ENCODE peak calls at places on chromosomes 3 and 15, in six cellular contexts. One of them, this sample, is unnamed.

GRCh38 chr3:29764603-29765254 is 483.9 kb downstream of the RBMS3 start:
- DNase-seq in HepG2: no peak
- DNase-seq in GM12878: no peak
- DNase-seq in K562: no peak
- DNase-seq in H1: no peak
- DNase-seq in GM12892: no peak
- DNase-seq in this sample: no peak

GRCh38 chr3:125104639-125105038 is 48.8 kb upstream of the HEG1 start:
- DNase-seq in GM12878: no peak
- DNase-seq in H1: no peak
- DNase-seq in GM12892: no peak
- DNase-seq in K562: no peak
- DNase-seq in HepG2: no peak
- DNase-seq in this sample: no peak

GRCh38 chr3:171640520-171641412 is 169.5 kb downstream of the PLD1 start:
- DNase-seq in GM12892: no peak
- DNase-seq in GM12878: no peak
- DNase-seq in HepG2: peak
- DNase-seq in H1: no peak
- DNase-seq in K562: no peak
- DNase-seq in this sample: no peak

GRCh38 chr15:80875568-80875967 is 96.4 kb downstream of the CEMIP start:
- DNase-seq in HepG2: no peak
- DNase-seq in H1: no peak
- DNase-seq in K562: no peak
- DNase-seq in GM12878: no peak
- DNase-seq in GM12892: no peak
- DNase-seq in this sample: no peak

GRCh38 chr15:78977091-78977571 is 32.3 kb upstream of the CTSH start:
- DNase-seq in H1: no peak
- DNase-seq in HepG2: no peak
- DNase-seq in K562: no peak
- DNase-seq in GM12892: peak
- DNase-seq in GM12878: peak
- DNase-seq in this sample: peak

GRCh38 chr15:50176869-50177268 is 5.1 kb upstream of the SLC27A2 start:
- DNase-seq in K562: no peak
- DNase-seq in GM12878: no peak
- DNase-seq in GM12892: no peak
- DNase-seq in HepG2: no peak
- DNase-seq in H1: no peak
- DNase-seq in this sample: no peak

GRCh38 chr15:23073890-23074631 is 34.7 kb upstream of the TUBGCP5 start:
- DNase-seq in H1: no peak
- DNase-seq in GM12892: no peak
- DNase-seq in GM12878: no peak
- DNase-seq in HepG2: no peak
- DNase-seq in K562: no peak
- DNase-seq in this sample: no peak

GRCh38 chr15:42137461-42138261 is 18.8 kb downstream of the PLA2G4F start:
- DNase-seq in GM12892: no peak
- DNase-seq in H1: no peak
- DNase-seq in HepG2: peak
- DNase-seq in GM12878: no peak
- DNase-seq in K562: no peak
- DNase-seq in this sample: no peak

GRCh38 chr3:71345429-71346027 is 238.0 kb downstream of the FOXP1 start:
- DNase-seq in GM12892: no peak
- DNase-seq in H1: no peak
- DNase-seq in HepG2: no peak
- DNase-seq in K562: no peak
- DNase-seq in GM12878: no peak
- DNase-seq in this sample: no peak

GRCh38 chr3:86793786-86794185 is 197.2 kb downstream of the VGLL3 start:
- DNase-seq in GM12892: no peak
- DNase-seq in K562: no peak
- DNase-seq in H1: peak
- DNase-seq in GM12878: no peak
- DNase-seq in HepG2: peak
- DNase-seq in this sample: no peak

GRCh38 chr15:85141601-85142185 is 160.0 kb downstream of the PDE8A start:
- DNase-seq in GM12878: no peak
- DNase-seq in HepG2: no peak
- DNase-seq in GM12892: no peak
- DNase-seq in H1: no peak
- DNase-seq in K562: no peak
- DNase-seq in this sample: no peak

GRCh38 chr3:191695815-191696153 is 234.8 kb downstream of the PYDC2 start:
- DNase-seq in HepG2: no peak
- DNase-seq in GM12892: no peak
- DNase-seq in K562: no peak
- DNase-seq in GM12878: no peak
- DNase-seq in H1: no peak
- DNase-seq in this sample: no peak

GRCh38 chr3:56917740-56918568 is 116.2 kb upstream of the ARHGEF3 start:
- DNase-seq in GM12878: peak
- DNase-seq in HepG2: no peak
- DNase-seq in H1: no peak
- DNase-seq in K562: no peak
- DNase-seq in GM12892: peak
- DNase-seq in this sample: peak

GRCh38 chr3:119600732-119601131 is 3.0 kb downstream of the PLA1A start:
- DNase-seq in K562: peak
- DNase-seq in HepG2: no peak
- DNase-seq in H1: no peak
- DNase-seq in GM12892: peak
- DNase-seq in GM12878: peak
- DNase-seq in this sample: no peak

GRCh38 chr15:93033434-93034045 is 55.5 kb downstream of the RGMA start:
- DNase-seq in GM12878: no peak
- DNase-seq in K562: no peak
- DNase-seq in HepG2: no peak
- DNase-seq in H1: no peak
- DNase-seq in GM12892: no peak
- DNase-seq in this sample: no peak

GRCh38 chr3:38811822-38812221 is 4.2 kb downstream of the SCN10A start:
- DNase-seq in K562: no peak
- DNase-seq in H1: no peak
- DNase-seq in HepG2: no peak
- DNase-seq in GM12892: no peak
- DNase-seq in GM12878: no peak
- DNase-seq in this sample: no peak

GRCh38 chr15:64934023-64934422 is 22.3 kb downstream of the ANKDD1A start:
- DNase-seq in GM12892: no peak
- DNase-seq in H1: no peak
- DNase-seq in HepG2: no peak
- DNase-seq in K562: no peak
- DNase-seq in GM12878: no peak
- DNase-seq in this sample: no peak

GRCh38 chr15:62653122-62653521 is 389.4 kb upstream of the TPM1 start:
- DNase-seq in K562: no peak
- DNase-seq in HepG2: no peak
- DNase-seq in GM12878: no peak
- DNase-seq in H1: no peak
- DNase-seq in GM12892: no peak
- DNase-seq in this sample: no peak

GRCh38 chr15:74319596-74320357 is 47.7 kb downstream of the CYP11A1 start:
- DNase-seq in H1: no peak
- DNase-seq in HepG2: no peak
- DNase-seq in GM12892: no peak
- DNase-seq in GM12878: no peak
- DNase-seq in K562: no peak
- DNase-seq in this sample: no peak

GRCh38 chr3:155908086-155908485 is 37.6 kb downstream of the GMPS start:
- DNase-seq in GM12878: no peak
- DNase-seq in HepG2: no peak
- DNase-seq in GM12892: no peak
- DNase-seq in H1: no peak
- DNase-seq in K562: no peak
- DNase-seq in this sample: no peak

GRCh38 chr3:59327324-59327939 is 277.6 kb upstream of the CFAP20DC start:
- DNase-seq in GM12878: no peak
- DNase-seq in K562: no peak
- DNase-seq in H1: no peak
- DNase-seq in GM12892: no peak
- DNase-seq in HepG2: no peak
- DNase-seq in this sample: no peak

GRCh38 chr3:50673937-50674336 is 790 bp upstream of the DOCK3 start:
- DNase-seq in GM12878: no peak
- DNase-seq in GM12892: no peak
- DNase-seq in HepG2: no peak
- DNase-seq in K562: no peak
- DNase-seq in H1: no peak
- DNase-seq in this sample: no peak

GRCh38 chr3:50672656-50673055 is 2.1 kb upstream of the DOCK3 start:
- DNase-seq in HepG2: no peak
- DNase-seq in H1: no peak
- DNase-seq in K562: no peak
- DNase-seq in GM12892: no peak
- DNase-seq in GM12878: no peak
- DNase-seq in this sample: no peak

GRCh38 chr3:50676031-50676705 is 1.4 kb downstream of the DOCK3 start:
- DNase-seq in HepG2: no peak
- DNase-seq in H1: no peak
- DNase-seq in GM12892: no peak
- DNase-seq in K562: no peak
- DNase-seq in GM12878: no peak
- DNase-seq in this sample: no peak

GRCh38 chr3:50675179-50676030 is 678 bp downstream of the DOCK3 start:
- DNase-seq in HepG2: no peak
- DNase-seq in GM12892: no peak
- DNase-seq in GM12878: no peak
- DNase-seq in H1: no peak
- DNase-seq in K562: peak
- DNase-seq in this sample: no peak

GRCh38 chr3:50674349-50675178 is at the start of gene DOCK3:
- DNase-seq in K562: peak
- DNase-seq in GM12892: peak
- DNase-seq in HepG2: no peak
- DNase-seq in H1: no peak
- DNase-seq in GM12878: no peak
- DNase-seq in this sample: peak
- TF ChIP-seq POLR2A in K562: no peak
- TF ChIP-seq POLR2A in GM12892: no peak
- TF ChIP-seq POLR2A in HepG2: no peak
- TF ChIP-seq POLR2A in H1: peak
- TF ChIP-seq POLR2A in GM12878: no peak
- TF ChIP-seq POLR2A in this sample: no peak

DNA sequence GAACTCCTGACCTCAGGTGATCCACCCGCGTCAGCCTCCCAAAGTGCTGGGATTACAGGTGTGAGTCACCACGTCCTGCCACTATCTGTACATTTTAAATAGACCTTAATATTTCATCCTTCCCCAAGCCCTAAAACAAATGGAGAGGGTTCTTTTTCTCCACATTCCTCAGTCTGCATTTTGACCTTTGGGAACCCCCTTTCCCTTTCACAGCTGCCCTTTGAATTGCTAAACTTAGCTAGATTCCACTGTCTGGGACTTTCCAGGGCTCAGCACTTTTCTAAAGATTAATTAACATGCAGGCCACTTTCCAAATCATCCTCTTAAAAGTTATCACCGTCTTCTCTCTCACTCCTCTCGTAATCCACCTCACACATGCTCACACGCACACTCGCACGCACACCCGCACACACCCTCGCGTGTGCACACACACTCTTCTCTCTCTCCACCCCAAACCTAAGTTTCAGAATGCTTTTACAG is 124.2 kb downstream of the TMCO5A start:
- DNase-seq in H1: no peak
- DNase-seq in HepG2: no peak
- DNase-seq in GM12878: no peak
- DNase-seq in K562: no peak
- DNase-seq in GM12892: no peak
- DNase-seq in this sample: no peak
- TF ChIP-seq TAF1 in H1: no peak
- TF ChIP-seq TAF1 in HepG2: no peak
- TF ChIP-seq TAF1 in GM12878: no peak
- TF ChIP-seq TAF1 in K562: no peak
- TF ChIP-seq TAF1 in GM12892: no peak
- TF ChIP-seq TAF1 in this sample: no peak

DNA sequence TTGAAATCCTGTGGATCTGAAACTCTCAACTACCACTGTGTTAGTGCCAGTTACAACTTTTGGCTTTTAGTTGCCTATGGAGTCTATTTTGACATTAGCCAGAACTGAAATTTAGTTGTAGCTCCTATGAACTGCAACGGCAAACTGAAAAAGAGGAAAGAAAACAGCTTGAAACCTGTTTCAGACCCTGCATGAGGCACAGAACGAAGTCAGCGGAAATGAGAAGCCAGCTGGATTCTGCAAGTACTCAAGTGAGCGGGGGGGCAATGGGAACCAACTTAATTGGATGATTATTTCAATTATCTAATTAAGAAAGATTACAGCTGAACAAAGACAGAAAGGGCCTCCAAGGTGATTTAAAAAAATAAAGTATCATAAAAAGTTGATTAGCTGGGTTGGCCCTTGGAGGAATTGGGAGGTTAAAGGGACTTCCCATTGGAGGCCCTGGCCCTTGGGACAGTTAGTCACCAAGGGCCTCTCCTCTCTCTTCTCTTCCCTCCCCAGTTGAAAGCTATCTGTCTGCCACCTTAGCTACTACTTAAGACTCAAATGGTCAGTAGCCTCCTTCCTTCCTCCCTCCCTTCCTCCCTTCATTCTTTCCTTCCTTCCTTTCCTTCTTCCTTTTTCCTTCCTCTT is 352.1 kb downstream of the SHQ1 start:
- DNase-seq in GM12892: no peak
- DNase-seq in HepG2: no peak
- DNase-seq in K562: no peak
- DNase-seq in H1: no peak
- DNase-seq in GM12878: no peak
- DNase-seq in this sample: peak
- TF ChIP-seq POLR2A in GM12892: no peak
- TF ChIP-seq POLR2A in HepG2: no peak
- TF ChIP-seq POLR2A in K562: no peak
- TF ChIP-seq POLR2A in H1: no peak
- TF ChIP-seq POLR2A in GM12878: no peak
- TF ChIP-seq POLR2A in this sample: no peak

DNA sequence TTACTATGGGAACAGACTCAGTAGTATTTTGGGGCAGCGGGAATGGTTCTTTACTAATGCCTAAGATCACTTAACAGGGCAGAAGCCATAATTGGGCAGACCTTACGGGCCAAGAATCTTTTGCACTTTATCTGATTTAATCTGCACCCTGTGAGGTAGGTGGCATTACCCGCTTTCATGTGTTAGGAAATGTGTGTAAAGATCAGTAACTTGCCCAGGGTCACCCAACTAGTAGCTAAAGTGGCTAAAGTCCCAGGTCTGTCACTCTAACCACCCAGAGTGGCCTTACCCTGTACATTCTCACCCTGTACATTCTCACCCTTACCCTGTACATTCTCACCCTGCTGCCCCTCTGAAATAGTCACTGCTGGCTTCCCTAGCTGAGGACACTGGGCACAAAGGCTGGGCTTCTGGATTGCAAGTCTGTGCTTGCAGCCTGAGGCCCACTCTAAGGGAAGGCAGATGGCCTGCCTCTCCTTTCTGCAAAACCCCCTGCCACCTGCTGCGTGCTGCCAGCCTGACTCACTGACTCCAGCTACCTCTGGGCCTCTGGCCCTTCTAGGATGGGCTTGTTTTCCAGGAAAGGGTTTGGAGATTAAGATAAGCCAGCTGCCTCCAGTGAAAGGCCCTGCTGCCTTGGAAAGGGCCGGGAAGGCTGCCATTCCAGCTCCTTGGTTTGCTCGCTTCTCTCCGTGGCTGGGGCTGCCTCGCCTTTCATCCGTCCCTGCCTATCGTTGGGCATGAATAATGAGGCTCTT is 37.5 kb upstream of the MYZAP start:
- DNase-seq in K562: no peak
- DNase-seq in GM12878: no peak
- DNase-seq in H1: no peak
- DNase-seq in HepG2: no peak
- DNase-seq in GM12892: no peak
- DNase-seq in this sample: no peak
- TF ChIP-seq TAF1 in K562: no peak
- TF ChIP-seq TAF1 in GM12878: no peak
- TF ChIP-seq TAF1 in H1: no peak
- TF ChIP-seq TAF1 in HepG2: no peak
- TF ChIP-seq TAF1 in GM12892: no peak
- TF ChIP-seq TAF1 in this sample: no peak